ENCODE peak calls at places on chromosomes 4 and X, in four cellular contexts. J is fibroblast of lung, L is lung, K is heart left ventricle. D is an unnamed sample.

GRCh38 chr4:33369366-33369899 is 2649.3 kb downstream of the PCDH7 start:
- DNase-seq in J (peak), L (no peak), K (no peak), D (no peak)

GRCh38 chr4:8182858-8183725 is 16.0 kb upstream of the SH3TC1 start:
- DNase-seq in K (peak), L (peak), J (peak), D (peak)

GRCh38 chrX:15790766-15791380 is 589 bp downstream of the ZRSR2 start:
- DNase-seq in L (no peak), K (no peak), J (peak), D (peak)

GRCh38 chr4:107380836-107381438 is 339.1 kb downstream of the PAPSS1 start:
- DNase-seq in L (no peak), K (no peak), J (no peak), D (no peak)

GRCh38 chrX:111100191-111100590 is 4.2 kb downstream of the PAK3 start:
- DNase-seq in L (no peak), J (peak), K (no peak), D (peak)

GRCh38 chr4:141425124-141425523 is 204.4 kb downstream of the ZNF330 start:
- DNase-seq in K (no peak), L (no peak), J (peak), D (peak)

GRCh38 chr4:73231518-73232487 is 26.8 kb downstream of the ANKRD17 start:
- DNase-seq in L (no peak), K (no peak), J (no peak), D (no peak)

GRCh38 chrX:981791-982626 is 230.4 kb downstream of the CRLF2 start:
- DNase-seq in J (no peak), K (no peak), L (no peak), D (no peak)

GRCh38 chrX:49951524-49952193 is 29.3 kb downstream of the CLCN5 start:
- DNase-seq in J (peak), K (no peak), L (no peak), D (no peak)

GRCh38 chr4:113179091-113179490 is 129.6 kb downstream of the ANK2 start:
- DNase-seq in J (no peak), K (no peak), L (no peak), D (no peak)
- H3K27ac ChIP-seq in J (no peak), K (peak), L (peak), D (no peak)

DNA sequence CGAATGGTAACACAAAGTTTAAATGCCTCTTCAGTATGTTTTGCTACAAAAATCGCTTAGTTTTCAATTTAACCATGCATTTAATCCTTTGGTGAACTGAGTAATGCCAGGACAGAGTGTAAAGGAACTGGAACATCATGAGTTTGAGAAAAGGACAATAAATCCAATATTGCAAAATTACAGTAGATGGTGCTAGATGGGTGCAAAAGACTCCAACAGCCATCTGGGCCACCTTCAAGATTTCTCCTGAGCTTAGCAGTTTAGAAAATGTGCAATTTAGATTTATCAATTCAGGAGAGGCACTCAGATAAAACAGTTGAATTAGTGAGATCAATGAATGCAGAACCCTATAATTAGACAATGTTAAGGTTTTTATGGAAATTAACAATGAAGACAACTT is 33.2 kb upstream of the MID1IP1 start:
- DNase-seq in J (peak), L (no peak), K (no peak), D (peak)
- TF ChIP-seq CTCF in J (peak), L (peak), K (peak), D (peak)

GRCh38 chr4:143403551-143403816 is 66.8 kb downstream of the GAB1 start:
- DNase-seq in K (no peak), L (no peak), J (no peak), D (no peak)

GRCh38 chr4:143404555-143404954 is 67.9 kb downstream of the GAB1 start:
- DNase-seq in J (no peak), L (no peak), K (no peak), D (no peak)

GRCh38 chr4:143407475-143407874 is 70.8 kb downstream of the GAB1 start:
- DNase-seq in J (no peak), L (no peak), K (no peak), D (no peak)

GRCh38 chr4:143406523-143406922 is 69.8 kb downstream of the GAB1 start:
- DNase-seq in J (peak), L (peak), K (peak), D (no peak)

GRCh38 chr4:143405197-143405730 is 68.6 kb downstream of the GAB1 start:
- DNase-seq in K (no peak), J (no peak), L (no peak), D (no peak)
- H3K27ac ChIP-seq in K (peak), J (no peak), L (peak), D (no peak)

GRCh38 chrX:100615015-100615414 is 21.6 kb downstream of the TSPAN6 start:
- DNase-seq in K (no peak), L (no peak), J (peak), D (peak)
- TF ChIP-seq CTCF in K (peak), L (no peak), J (peak), D (no peak)